ENCODE peak calls at places on chromosomes 4 and X, in ten cellular contexts. C is cardiac muscle cell, M is thoracic aorta, L is testis, I is stomach, T is PC-3, B is brain microvascular endothelial cell, N is H9, X is thyroid gland, E is astrocyte. D is an unnamed sample.

GRCh38 chr4:95985791-95986190 is 145.9 kb downstream of the PDHA2 start:
- DNase-seq in C (no peak), M (no peak), L (no peak), I (no peak), T (no peak), B (no peak), N (no peak), X (no peak), E (no peak), D (no peak)

GRCh38 chrX:19688426-19688825 is 173.1 kb upstream of the MAP3K15 start:
- DNase-seq in C (no peak), M (no peak), L (no peak), I (no peak), T (no peak), B (no peak), N (no peak), X (no peak), E (no peak), D (no peak)

GRCh38 chrX:101785142-101785541 is 125.5 kb upstream of the ARMCX2 start:
- DNase-seq in C (no peak), M (no peak), L (no peak), I (no peak), T (no peak), B (no peak), N (no peak), X (no peak), E (no peak), D (no peak)

GRCh38 chr4:3047464-3048286 is 26.7 kb downstream of the HTT-AS start:
- DNase-seq in C (peak; percentile 58), M (no peak), L (peak; percentile 83), I (peak; percentile 76), T (peak; percentile 64), B (peak; percentile 60), N (peak; percentile 86), X (peak; percentile 72), E (no peak), D (no peak)

GRCh38 chr4:21864686-21865085 is 83.9 kb downstream of the KCNIP4 start:
- DNase-seq in C (no peak), M (no peak), L (no peak), I (no peak), T (no peak), B (no peak), N (no peak), X (no peak), E (no peak), D (no peak)

GRCh38 chrX:102063445-102064074 is 61.9 kb upstream of the TCEAL2 start:
- DNase-seq in C (no peak), M (no peak), L (no peak), I (no peak), T (no peak), B (no peak), N (no peak), X (no peak), E (no peak), D (no peak)

GRCh38 chrX:140190441-140191108 is 225.3 kb upstream of the CXorf66 start:
- DNase-seq in C (peak; percentile 17), M (no peak), L (no peak), I (peak; percentile 31), T (no peak), B (no peak), N (no peak), X (peak; percentile 2), E (peak; percentile 50), D (no peak)

GRCh38 chr4:149751174-149751573 is 64.5 kb downstream of the IQCM start:
- DNase-seq in C (no peak), M (no peak), L (no peak), I (no peak), T (no peak), B (no peak), N (no peak), X (no peak), E (no peak), D (no peak)

GRCh38 chrX:131633285-131633917 is 89.5 kb downstream of the OR13H1 start:
- DNase-seq in C (peak; percentile 59), M (no peak), L (peak; percentile 64), I (peak; percentile 58), T (peak; percentile 68), B (peak; percentile 46), N (peak; percentile 60), X (peak; percentile 31), E (peak; percentile 14), D (peak; percentile 34)

GRCh38 chr4:9765091-9765490 is 16.3 kb upstream of the DRD5 start:
- DNase-seq in C (peak; percentile 57), M (no peak), L (peak; percentile 76), I (peak; percentile 39), T (peak; percentile 26), B (peak; percentile 37), N (peak; percentile 64), X (peak; percentile 32), E (no peak), D (no peak)
- TF ChIP-seq CTCF in C (peak; percentile 77), M (peak; percentile 26), L (peak; percentile 48), I (peak; percentile 26), T (peak; percentile 36), B (peak; percentile 25), N (peak; percentile 71), X (peak; percentile 36), E (peak; percentile 16), D (peak; percentile 40)

GRCh38 chrX:105775672-105776071 is 46.7 kb upstream of the NRK start:
- DNase-seq in C (no peak), M (no peak), L (no peak), I (no peak), T (no peak), B (no peak), N (no peak), X (no peak), E (no peak), D (no peak)
- H3K27me3 ChIP-seq in C (no peaks in the 10 kb centered on the region), M (no peaks in the 10 kb centered on the region), L (no peaks in the 10 kb centered on the region), I (no peaks in the 10 kb centered on the region), T (no peaks in the 10 kb centered on the region), B (no peaks in the 10 kb centered on the region), N (no peaks in the 10 kb centered on the region), X (no peaks in the 10 kb centered on the region), E (no peaks in the 10 kb centered on the region), D (no peaks in the 10 kb centered on the region)

GRCh38 chr4:182073278-182073677 is 169.9 kb upstream of the TENM3 start:
- DNase-seq in C (no peak), M (no peak), L (no peak), I (no peak), T (no peak), B (no peak), N (no peak), X (no peak), E (no peak), D (no peak)
- H3K27ac ChIP-seq in C (no peak overlapping the region), M (no peak overlapping the region), L (no peak overlapping the region), I (no peak overlapping the region), T (no peak overlapping the region), B (no peak overlapping the region), N (no peak overlapping the region), X (no peak overlapping the region), E (no peak overlapping the region), D (no peak overlapping the region)

GRCh38 chr4:176054942-176055341 is 10.7 kb upstream of the WDR17 start:
- DNase-seq in C (no peak), M (no peak), L (no peak), I (no peak), T (no peak), B (no peak), N (no peak), X (no peak), E (no peak), D (no peak)
- TF ChIP-seq CTCF in C (peak; percentile 13), M (peak; percentile 12), L (no peak), I (no peak), T (peak; percentile 35), B (peak; percentile 24), N (peak; percentile 52), X (peak; percentile 35), E (no peak), D (peak; percentile 9)

D was measured in left lung.